ENCODE peak calls at places on chromosome 9, in six cellular contexts. Y is CD8-positive, alpha-beta T cell; W is astrocyte of the spinal cord; U is WTC11; C is DND-41; L is tibial artery. T is an unnamed sample.

GRCh38 chr9:16221822-16222547 is 648.5 kb downstream of the BNC2 start:
- DNase-seq in Y (no peak), W (no peak), U (no peak), C (no peak), L (no peak), T (no peak)

GRCh38 chr9:89878687-89879086 is 273.9 kb downstream of the GADD45G start:
- DNase-seq in Y (no peak), W (no peak), U (no peak), C (no peak), L (peak), T (no peak)

GRCh38 chr9:86842573-86842972 is 104.7 kb downstream of the GAS1 start:
- DNase-seq in Y (no peak), W (no peak), U (no peak), C (no peak), L (no peak), T (no peak)

GRCh38 chr9:114433086-114433485 is 45.3 kb upstream of the AKNA start:
- DNase-seq in Y (no peak), W (no peak), U (no peak), C (no peak), L (no peak), T (no peak)

GRCh38 chr9:111661802-111662491 is 542 bp downstream of the GNG10 start:
- DNase-seq in Y (peak), W (peak), U (peak), C (peak), L (peak), T (no peak)

GRCh38 chr9:124475158-124475867 is 25.1 kb downstream of the ADGRD2 start:
- DNase-seq in Y (no peak), W (no peak), U (peak), C (peak), L (no peak), T (no peak)

GRCh38 chr9:93080406-93080805 is 15.6 kb upstream of the CARD19 start:
- DNase-seq in Y (no peak), W (no peak), U (peak), C (no peak), L (peak), T (no peak)

GRCh38 chr9:96020822-96021615 is 145.5 kb downstream of the ERCC6L2 start:
- DNase-seq in Y (peak), W (peak), U (peak), C (no peak), L (no peak), T (no peak)

GRCh38 chr9:95733687-95734659 is 141.5 kb upstream of the ERCC6L2 start:
- DNase-seq in Y (no peak), W (no peak), U (no peak), C (no peak), L (no peak), T (no peak)

GRCh38 chr9:18925880-18926279 is 107.1 kb downstream of the SAXO1 start:
- DNase-seq in Y (no peak), W (no peak), U (no peak), C (no peak), L (no peak), T (no peak)

GRCh38 chr9:114396558-114397218 is 8.9 kb upstream of the AKNA start:
- DNase-seq in Y (no peak), W (peak), U (peak), C (no peak), L (peak), T (no peak)

GRCh38 chr9:96522371-96522770 is 72.4 kb downstream of the HABP4 start:
- DNase-seq in Y (no peak), W (no peak), U (no peak), C (peak), L (no peak), T (no peak)

GRCh38 chr9:91847576-91847975 is 102.5 kb downstream of the ROR2 start:
- DNase-seq in Y (no peak), W (peak), U (no peak), C (peak), L (no peak), T (no peak)

GRCh38 chr9:116275418-116276295 is 122.1 kb downstream of the PAPPA start:
- DNase-seq in Y (no peak), W (peak), U (no peak), C (no peak), L (no peak), T (no peak)

GRCh38 chr9:22425551-22425950 is 21.1 kb upstream of the DMRTA1 start:
- DNase-seq in Y (no peak), W (no peak), U (peak), C (no peak), L (no peak), T (no peak)
- TF ChIP-seq CTCF in Y (no peak), W (no peak), U (no peak), C (no peak), L (no peak), T (no peak)

DNA sequence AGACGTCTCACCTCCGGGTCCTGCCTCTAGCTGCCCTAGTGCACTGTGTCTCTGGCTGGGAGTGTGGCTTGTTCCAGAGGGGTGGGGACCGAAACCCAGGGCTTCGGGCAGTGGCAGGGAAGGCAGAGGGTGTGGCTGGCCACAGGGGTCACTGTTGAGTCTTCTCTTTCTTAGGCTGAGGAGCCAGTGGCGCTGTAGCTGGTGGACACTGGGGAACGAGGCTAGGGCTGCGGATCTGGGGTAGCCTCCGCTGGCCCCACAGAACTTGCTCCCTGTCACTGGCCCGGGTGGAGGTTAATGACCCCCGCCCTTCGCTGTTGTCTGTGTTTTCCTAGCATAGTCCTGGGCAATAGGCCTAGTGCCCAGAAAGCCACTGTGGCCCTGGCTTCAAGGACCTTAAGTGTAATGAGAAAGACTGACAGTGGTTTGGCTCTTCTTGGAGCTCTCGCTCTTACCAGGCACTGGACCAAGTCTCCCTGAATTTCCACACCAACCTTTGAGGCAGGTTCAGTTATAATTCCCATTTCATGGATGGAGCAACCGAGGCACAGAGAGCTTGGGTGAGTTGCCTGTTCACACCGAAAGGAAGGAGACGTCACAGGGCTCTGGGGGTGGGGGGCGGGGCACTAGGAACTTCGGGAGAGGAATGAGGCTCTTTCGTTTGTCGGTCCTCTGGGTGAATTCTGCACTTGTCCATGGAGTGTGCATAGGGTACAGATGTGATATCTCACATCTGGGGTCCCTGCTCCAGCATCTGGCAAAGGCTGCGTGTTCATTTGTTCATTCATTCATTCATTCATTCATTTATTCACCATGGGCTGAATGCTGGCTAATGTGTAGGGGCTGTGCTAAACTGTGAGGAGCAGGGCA is 4.8 kb upstream of the IER5L start:
- DNase-seq in Y (no peak), W (no peak), U (peak), C (no peak), L (no peak), T (peak)
- TF ChIP-seq CTCF in Y (no peak), W (peak), U (peak), C (peak), L (peak), T (peak)

DNA sequence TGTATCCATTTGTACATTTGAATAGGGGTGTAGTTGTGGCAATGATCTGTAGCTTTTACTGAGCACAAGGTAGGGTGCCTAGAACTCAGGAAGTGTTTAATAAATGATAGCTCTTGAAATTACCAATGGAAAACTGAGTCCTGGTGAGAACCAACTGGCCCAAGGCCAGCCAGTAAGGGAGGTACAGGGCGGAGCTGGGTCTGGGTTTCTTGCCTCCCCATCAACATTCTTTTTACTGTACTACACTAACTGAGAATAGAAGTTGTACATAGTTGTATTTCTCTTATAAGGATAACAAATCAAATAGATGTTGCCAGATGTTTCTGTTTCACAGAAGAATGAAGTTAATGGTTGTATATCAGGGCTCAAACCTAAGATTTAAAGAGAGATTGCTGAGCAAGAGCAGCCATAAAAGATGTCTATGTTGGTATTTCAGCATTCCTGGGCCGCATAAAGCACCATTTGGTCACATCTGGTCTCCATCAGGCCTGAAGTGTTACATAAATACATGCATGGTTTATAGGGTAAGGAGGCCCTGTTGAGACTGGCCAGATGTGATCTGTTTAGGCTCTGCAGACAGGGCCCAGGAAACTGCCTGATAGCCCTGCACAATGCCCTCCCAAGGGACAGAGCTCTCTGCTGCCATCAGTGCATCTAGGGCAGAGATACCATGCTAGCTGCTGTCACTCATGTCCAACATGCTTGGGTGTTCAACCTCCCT is 210.5 kb downstream of the NXNL2 start:
- DNase-seq in Y (no peak), W (peak), U (no peak), C (no peak), L (no peak), T (no peak)
- TF ChIP-seq CTCF in Y (no peak), W (no peak), U (no peak), C (no peak), L (no peak), T (no peak)

DNA sequence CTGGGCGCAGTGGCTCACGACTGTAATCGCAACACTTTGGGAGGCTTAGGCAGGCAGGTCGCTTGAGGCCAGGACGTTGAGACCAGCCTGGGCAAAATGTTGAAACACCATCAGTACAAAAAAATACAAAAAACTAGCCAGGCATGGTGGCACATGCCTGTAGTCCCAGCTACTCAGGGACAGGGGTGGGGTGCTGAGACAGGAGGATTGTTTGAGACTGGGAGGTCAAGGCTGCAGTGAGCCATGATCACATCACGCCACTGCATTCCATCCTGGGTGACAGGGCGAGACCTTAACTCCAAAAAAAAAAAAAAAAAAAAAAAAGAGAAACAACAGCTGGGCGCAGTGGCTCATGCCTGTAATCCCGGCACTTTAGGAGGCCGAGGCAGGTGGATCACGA is 23.7 kb downstream of the DCAF12 start:
- DNase-seq in Y (no peak), W (no peak), U (no peak), C (no peak), L (no peak), T (no peak)
- TF ChIP-seq CTCF in Y (no peak), W (no peak), U (no peak), C (no peak), L (no peak), T (no peak)

DNA sequence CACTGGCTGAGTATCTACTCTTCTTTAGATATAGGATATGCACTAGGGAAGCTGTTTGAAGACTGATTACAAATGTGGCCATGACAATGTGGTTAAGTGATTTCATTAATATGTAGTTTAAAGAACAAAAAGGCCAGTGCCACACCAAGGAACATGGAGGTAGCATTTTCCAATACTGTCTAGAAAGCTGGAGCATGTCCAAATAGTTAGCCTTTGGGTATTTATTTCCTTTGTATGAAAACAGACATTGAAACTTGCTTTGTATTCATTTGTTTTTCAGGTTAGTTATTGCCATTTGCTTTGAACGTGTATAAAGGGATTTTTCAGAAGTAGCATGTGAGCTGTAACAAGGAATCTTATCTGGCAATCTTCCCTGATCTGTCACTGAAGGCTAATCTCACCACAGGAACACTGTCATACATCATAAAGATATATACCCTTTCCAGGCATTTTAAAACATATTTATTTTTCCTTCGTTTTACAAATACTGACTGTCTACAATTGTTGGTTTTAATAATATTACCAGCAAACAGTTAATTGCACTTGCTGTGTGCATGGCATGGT is 93.4 kb downstream of the PLPPR1 start:
- DNase-seq in Y (no peak), W (no peak), U (no peak), C (no peak), L (no peak), T (no peak)
- TF ChIP-seq CTCF in Y (no peak), W (no peak), U (no peak), C (no peak), L (no peak), T (no peak)

GRCh38 chr9:127866535-127866934 is 10.9 kb downstream of the AK1 start:
- DNase-seq in Y (no peak), W (no peak), U (no peak), C (no peak), L (no peak), T (no peak)
- TF ChIP-seq CTCF in Y (no peak), W (no peak), U (no peak), C (no peak), L (no peak), T (no peak)

GRCh38 chr9:108417726-108418125 is 438.1 kb downstream of the ACTL7B start:
- DNase-seq in Y (no peak), W (no peak), U (no peak), C (no peak), L (no peak), T (no peak)

GRCh38 chr9:108411632-108412031 is 444.2 kb downstream of the ACTL7B start:
- DNase-seq in Y (no peak), W (no peak), U (no peak), C (no peak), L (no peak), T (no peak)

GRCh38 chr9:108412755-108413154 is 443.0 kb downstream of the ACTL7B start:
- DNase-seq in Y (no peak), W (no peak), U (peak), C (no peak), L (no peak), T (no peak)

GRCh38 chr9:108419379-108419778 is 436.4 kb downstream of the ACTL7B start:
- DNase-seq in Y (no peak), W (no peak), U (no peak), C (no peak), L (no peak), T (no peak)

GRCh38 chr9:108416321-108416720 is 439.5 kb downstream of the ACTL7B start:
- DNase-seq in Y (no peak), W (peak), U (no peak), C (no peak), L (no peak), T (no peak)
- TF ChIP-seq CTCF in Y (no peak), W (peak), U (no peak), C (no peak), L (no peak), T (no peak)

T was measured in progenitor cell of endocrine pancreas.